ENCODE peak calls at places on chromosomes 4 and X, in ten cellular contexts. One of them, this sample, is unnamed.

GRCh38 chr4:141448490-141448889 is 187.9 kb upstream of the IL15 start:
- DNase-seq in NCI-H69: no peak
- DNase-seq in skeletal muscle cell: no peak
- DNase-seq in EL: no peak
- DNase-seq in astrocyte of the spinal cord: no peak
- DNase-seq in activated CD8-positive, alpha-beta memory T cell treated with anti-CD3 and anti-CD28 coated beads for 48 hours: no peak
- DNase-seq in T follicular helper cell: no peak
- DNase-seq in COR-L47: no peak
- DNase-seq in progenitor cell of endocrine pancreas: no peak
- DNase-seq in stromal cell of bone marrow: no peak
- DNase-seq in this sample: no peak

GRCh38 chrX:153635788-153636668 is 11.0 kb upstream of the DUSP9 start:
- DNase-seq in NCI-H69: peak; percentile 49
- DNase-seq in activated CD8-positive, alpha-beta memory T cell treated with anti-CD3 and anti-CD28 coated beads for 48 hours: no peak
- DNase-seq in progenitor cell of endocrine pancreas: no peak
- DNase-seq in T follicular helper cell: no peak
- DNase-seq in EL: peak; percentile 30
- DNase-seq in skeletal muscle cell: no peak
- DNase-seq in astrocyte of the spinal cord: no peak
- DNase-seq in COR-L47: no peak
- DNase-seq in stromal cell of bone marrow: no peak
- DNase-seq in this sample: peak; percentile 23

GRCh38 chr4:95268819-95269565 is 279.8 kb downstream of the UNC5C start:
- DNase-seq in EL: no peak
- DNase-seq in COR-L47: peak; percentile 91
- DNase-seq in skeletal muscle cell: no peak
- DNase-seq in progenitor cell of endocrine pancreas: no peak
- DNase-seq in astrocyte of the spinal cord: peak; percentile 17
- DNase-seq in NCI-H69: peak; percentile 94
- DNase-seq in T follicular helper cell: no peak
- DNase-seq in stromal cell of bone marrow: no peak
- DNase-seq in activated CD8-positive, alpha-beta memory T cell treated with anti-CD3 and anti-CD28 coated beads for 48 hours: no peak
- DNase-seq in this sample: no peak

GRCh38 chrX:12709047-12709446 is 82.2 kb upstream of the PRPS2 start:
- DNase-seq in NCI-H69: no peak
- DNase-seq in astrocyte of the spinal cord: no peak
- DNase-seq in skeletal muscle cell: no peak
- DNase-seq in activated CD8-positive, alpha-beta memory T cell treated with anti-CD3 and anti-CD28 coated beads for 48 hours: no peak
- DNase-seq in progenitor cell of endocrine pancreas: no peak
- DNase-seq in COR-L47: no peak
- DNase-seq in T follicular helper cell: no peak
- DNase-seq in EL: no peak
- DNase-seq in stromal cell of bone marrow: no peak
- DNase-seq in this sample: no peak

GRCh38 chr4:161336016-161336415 is 827.8 kb downstream of the FSTL5 start:
- DNase-seq in activated CD8-positive, alpha-beta memory T cell treated with anti-CD3 and anti-CD28 coated beads for 48 hours: no peak
- DNase-seq in EL: no peak
- DNase-seq in NCI-H69: no peak
- DNase-seq in COR-L47: no peak
- DNase-seq in stromal cell of bone marrow: no peak
- DNase-seq in T follicular helper cell: no peak
- DNase-seq in astrocyte of the spinal cord: peak; percentile 32
- DNase-seq in skeletal muscle cell: no peak
- DNase-seq in progenitor cell of endocrine pancreas: no peak
- DNase-seq in this sample: no peak

GRCh38 chrX:11553594-11553993 is 112.1 kb downstream of the ARHGAP6 start:
- DNase-seq in activated CD8-positive, alpha-beta memory T cell treated with anti-CD3 and anti-CD28 coated beads for 48 hours: no peak
- DNase-seq in T follicular helper cell: no peak
- DNase-seq in progenitor cell of endocrine pancreas: no peak
- DNase-seq in stromal cell of bone marrow: no peak
- DNase-seq in COR-L47: no peak
- DNase-seq in skeletal muscle cell: no peak
- DNase-seq in astrocyte of the spinal cord: no peak
- DNase-seq in EL: no peak
- DNase-seq in NCI-H69: no peak
- DNase-seq in this sample: no peak

GRCh38 chr4:148062301-148062950 is 330.5 kb downstream of the ARHGAP10 start:
- DNase-seq in EL: no peak
- DNase-seq in T follicular helper cell: no peak
- DNase-seq in NCI-H69: peak; percentile 34
- DNase-seq in COR-L47: no peak
- DNase-seq in progenitor cell of endocrine pancreas: no peak
- DNase-seq in stromal cell of bone marrow: no peak
- DNase-seq in skeletal muscle cell: no peak
- DNase-seq in astrocyte of the spinal cord: no peak
- DNase-seq in activated CD8-positive, alpha-beta memory T cell treated with anti-CD3 and anti-CD28 coated beads for 48 hours: no peak
- DNase-seq in this sample: no peak

GRCh38 chr4:53105313-53105712 is 243.2 kb downstream of the RASL11B start:
- DNase-seq in NCI-H69: peak; percentile 15
- DNase-seq in activated CD8-positive, alpha-beta memory T cell treated with anti-CD3 and anti-CD28 coated beads for 48 hours: no peak
- DNase-seq in skeletal muscle cell: no peak
- DNase-seq in T follicular helper cell: no peak
- DNase-seq in stromal cell of bone marrow: no peak
- DNase-seq in astrocyte of the spinal cord: no peak
- DNase-seq in progenitor cell of endocrine pancreas: no peak
- DNase-seq in EL: no peak
- DNase-seq in COR-L47: no peak
- DNase-seq in this sample: no peak

GRCh38 chr4:8096690-8097061 is 61.9 kb downstream of the ABLIM2 start:
- DNase-seq in stromal cell of bone marrow: no peak
- DNase-seq in skeletal muscle cell: no peak
- DNase-seq in EL: no peak
- DNase-seq in T follicular helper cell: no peak
- DNase-seq in activated CD8-positive, alpha-beta memory T cell treated with anti-CD3 and anti-CD28 coated beads for 48 hours: no peak
- DNase-seq in COR-L47: no peak
- DNase-seq in astrocyte of the spinal cord: no peak
- DNase-seq in progenitor cell of endocrine pancreas: no peak
- DNase-seq in NCI-H69: no peak
- DNase-seq in this sample: no peak